ENCODE peak calls at places on chromosomes 16 and 17, in ten cellular contexts. D is memory B cell, G is sciatic nerve, M is fibroblast of mammary gland, V is left ventricle myocardium inferior, R is MV-4-11, J is left lung, S is HTR-8/SVneo, X is iris pigment epithelial cell, P is fibroblast of the aortic adventitia. N is an unnamed sample.
A peak's percentile ranks its signal among the peaks of the same experiment; 100 is the strongest.

GRCh38 chr16:72978212-72978611 is 69.7 kb downstream of the ZFHX3 start:
- DNase-seq in V (no peak), D (no peak), X (peak; percentile 23), R (no peak), S (no peak), M (peak; percentile 30), P (peak; percentile 70), G (no peak), J (no peak), N (no peak)

GRCh38 chr17:1759529-1759928 is 2.3 kb upstream of the SERPINF1 start:
- DNase-seq in S (no peak), G (no peak), D (no peak), V (no peak), J (no peak), X (peak; percentile 50), M (no peak), P (no peak), R (no peak), N (no peak)

GRCh38 chr17:79901131-79901530 is 61.9 kb upstream of the CBX4 start:
- DNase-seq in D (no peak), M (no peak), J (no peak), G (no peak), X (no peak), V (no peak), S (no peak), P (no peak), R (no peak), N (no peak)

GRCh38 chr17:58637011-58637570 is 54.8 kb downstream of the TEX14 start:
- DNase-seq in J (no peak), G (no peak), S (no peak), M (no peak), X (no peak), R (no peak), P (no peak), V (no peak), D (no peak), N (no peak)

GRCh38 chr16:8516471-8516870 is 73.8 kb downstream of the TMEM114 start:
- DNase-seq in G (no peak), V (no peak), S (no peak), D (no peak), P (no peak), J (no peak), M (no peak), R (no peak), X (no peak), N (no peak)

GRCh38 chr17:65360961-65361552 is 200.4 kb downstream of the AXIN2 start:
- DNase-seq in J (no peak), D (no peak), P (no peak), X (no peak), S (no peak), G (no peak), V (no peak), R (no peak), M (no peak), N (no peak)

GRCh38 chr16:49414651-49415050 is 41.0 kb downstream of the C16orf78 start:
- DNase-seq in V (no peak), R (no peak), J (no peak), M (no peak), G (no peak), S (no peak), X (no peak), D (no peak), P (no peak), N (no peak)

GRCh38 chr16:8928467-8928957 is 35.2 kb downstream of the USP7 start:
- DNase-seq in R (peak; percentile 80), D (no peak), G (no peak), V (no peak), M (peak; percentile 76), J (no peak), S (no peak), X (peak; percentile 47), P (no peak), N (peak; percentile 81)

GRCh38 chr17:77376795-77377751 is 236.3 kb downstream of the SEC14L1 start:
- DNase-seq in G (no peak), M (no peak), X (peak; percentile 75), V (peak; percentile 58), P (peak; percentile 63), R (no peak), J (no peak), D (no peak), S (no peak), N (no peak)

GRCh38 chr17:57599271-57600045 is 145.6 kb downstream of the CCDC182 start:
- DNase-seq in V (no peak), M (no peak), D (no peak), J (no peak), X (no peak), P (no peak), R (peak; percentile 63), G (no peak), S (no peak), N (peak; percentile 72)

GRCh38 chr16:19583665-19584300 is 28.3 kb downstream of the VPS35L start:
- DNase-seq in X (peak; percentile 69), G (no peak), R (no peak), M (peak; percentile 56), D (no peak), J (no peak), S (no peak), P (peak; percentile 69), V (no peak), N (peak; percentile 71)

GRCh38 chr17:75194879-75195278 is 10.6 kb upstream of the NUP85 start:
- DNase-seq in R (no peak), S (no peak), M (no peak), D (no peak), P (no peak), V (no peak), J (no peak), X (no peak), G (no peak), N (no peak)

GRCh38 chr16:17431012-17431411 is 39.7 kb downstream of the XYLT1 start:
- DNase-seq in G (no peak), S (no peak), P (no peak), R (no peak), J (no peak), X (no peak), M (peak; percentile 60), D (no peak), V (no peak), N (no peak)

GRCh38 chr17:68595496-68595895 is 5.7 kb downstream of the FAM20A start:
- DNase-seq in X (no peak), J (no peak), G (no peak), R (peak; percentile 19), M (peak; percentile 54), S (no peak), D (no peak), P (peak; percentile 80), V (no peak), N (no peak)

GRCh38 chr16:88882358-88883030 is 16.0 kb upstream of the PABPN1L start:
- DNase-seq in X (no peak), R (no peak), V (no peak), D (no peak), S (no peak), P (no peak), J (no peak), M (no peak), G (no peak), N (peak; percentile 47)

GRCh38 chr17:39622380-39623006 is 4.3 kb upstream of the PPP1R1B start:
- DNase-seq in G (no peak), V (no peak), J (no peak), X (no peak), S (no peak), M (no peak), P (no peak), D (no peak), R (no peak), N (no peak)

GRCh38 chr16:85333337-85333736 is 221.1 kb upstream of the CIBAR2 start:
- DNase-seq in S (no peak), R (no peak), X (no peak), M (no peak), P (no peak), J (no peak), V (no peak), D (no peak), G (no peak), N (no peak)

GRCh38 chr17:63836811-63837210 is 5.7 kb downstream of the SMARCD2 start:
- DNase-seq in D (no peak), R (no peak), S (no peak), J (no peak), G (no peak), V (no peak), M (no peak), P (no peak), X (no peak), N (no peak)

GRCh38 chr17:73184133-73184993 is 8.5 kb upstream of the COG1 start:
- DNase-seq in V (no peak), J (no peak), S (no peak), D (no peak), X (no peak), M (no peak), P (no peak), R (peak; percentile 70), G (no peak), N (peak; percentile 53)

GRCh38 chr17:65228734-65229390 is 91.7 kb downstream of the RGS9 start:
- DNase-seq in P (peak; percentile 93), J (no peak), R (peak; percentile 93), M (peak; percentile 46), D (no peak), X (peak; percentile 65), G (no peak), S (peak; percentile 46), V (no peak), N (peak; percentile 96)

GRCh38 chr17:45775148-45775547 is 9.0 kb upstream of the CRHR1 start:
- DNase-seq in S (no peak), P (no peak), R (no peak), V (no peak), X (no peak), M (no peak), D (no peak), G (no peak), J (no peak), N (no peak)

GRCh38 chr17:6753006-6753445 is 2.8 kb upstream of the XAF1 start:
- DNase-seq in M (peak; percentile 87), S (peak; percentile 71), P (peak; percentile 78), J (no peak), G (peak; percentile 69), V (peak; percentile 66), R (peak; percentile 89), D (no peak), X (peak; percentile 87), N (peak; percentile 88)

GRCh38 chr17:74512041-74512440 is 19.2 kb downstream of the CD300LB start:
- DNase-seq in X (no peak), M (peak; percentile 81), D (no peak), R (no peak), P (peak; percentile 45), G (no peak), S (no peak), J (no peak), V (peak; percentile 38), N (no peak)

GRCh38 chr16:4136229-4136813 is 20.1 kb upstream of the ADCY9 start:
- DNase-seq in S (no peak), X (no peak), R (no peak), G (no peak), J (peak; percentile 84), M (no peak), V (no peak), D (no peak), P (no peak), N (no peak)

GRCh38 chr17:69928586-69928985 is 146.4 kb upstream of the KCNJ16 start:
- DNase-seq in S (no peak), M (no peak), X (no peak), R (no peak), V (no peak), D (no peak), G (no peak), J (no peak), P (no peak), N (no peak)

GRCh38 chr17:57586099-57586702 is 158.9 kb downstream of the CCDC182 start:
- DNase-seq in S (no peak), M (no peak), V (no peak), J (no peak), X (no peak), G (no peak), P (no peak), R (no peak), D (no peak), N (no peak)

GRCh38 chr17:8133398-8133797 is 9.5 kb upstream of the HES7 start:
- DNase-seq in M (no peak), D (no peak), G (no peak), R (no peak), P (no peak), V (no peak), X (no peak), J (peak; percentile 29), S (no peak), N (no peak)

GRCh38 chr17:38925263-38925995 is at the start of gene LASP1NB:
- DNase-seq in J (no peak), V (no peak), M (peak; percentile 50), D (peak; percentile 6), G (peak; percentile 62), X (peak; percentile 28), R (no peak), S (no peak), P (peak; percentile 83), N (no peak)